ENCODE peak calls at places on chromosomes 1 and 21, in four cellular contexts. A is activated CD4-positive, alpha-beta T cell treated with anti-CD3 and anti-CD28 coated beads, Interleukin-2, amount 10 ng/mL, durations not matched to agents 7 days and 5 days; C is RPMI8226; Q is KG1. N is an unnamed sample.

GRCh38 chr21:19684328-19684727 is 1280.7 kb upstream of the TMPRSS15 start:
- DNase-seq in Q (no peak), A (no peak), C (no peak), N (no peak)

GRCh38 chr1:22584001-22584557 is 20.8 kb downstream of the EPHA8 start:
- DNase-seq in Q (no peak), A (no peak), C (no peak), N (no peak)

GRCh38 chr1:209395169-209395568 is 188.3 kb upstream of the CAMK1G start:
- DNase-seq in Q (no peak), C (no peak), A (no peak), N (no peak)

GRCh38 chr1:9426291-9426711 is 113.0 kb upstream of the SLC25A33 start:
- DNase-seq in A (peak), Q (peak), C (peak), N (no peak)

GRCh38 chr1:12518956-12519707 is 98.9 kb downstream of the DHRS3 start:
- DNase-seq in A (no peak), Q (no peak), C (no peak), N (no peak)

GRCh38 chr21:26194811-26195251 is 24.3 kb upstream of the APP start:
- DNase-seq in C (no peak), Q (no peak), A (no peak), N (no peak)

GRCh38 chr1:16092097-16092922 is 18.9 kb upstream of the FAM131C start:
- DNase-seq in Q (no peak), A (no peak), C (no peak), N (no peak)

GRCh38 chr1:186735463-186735862 is 55.2 kb upstream of the PTGS2 start:
- DNase-seq in A (no peak), Q (no peak), C (no peak), N (no peak)

GRCh38 chr1:84347547-84348239 is 46.2 kb downstream of the SAMD13 start:
- DNase-seq in C (no peak), Q (no peak), A (no peak), N (no peak)

GRCh38 chr21:31514598-31514997 is 144.9 kb upstream of the SOD1 start:
- DNase-seq in A (no peak), Q (no peak), C (no peak), N (no peak)

GRCh38 chr1:178093958-178094751 is at the start of gene RASAL2:
- DNase-seq in A (no peak), Q (peak), C (peak), N (no peak)

GRCh38 chr1:61457526-61457925 is 267.4 kb downstream of the TM2D1 start:
- DNase-seq in A (no peak), Q (no peak), C (no peak), N (no peak)

GRCh38 chr1:53395671-53396215 is 63.5 kb upstream of the DMRTB1 start:
- DNase-seq in A (no peak), Q (no peak), C (no peak), N (no peak)

GRCh38 chr1:225329041-225329440 is 98.8 kb downstream of the LBR start:
- DNase-seq in A (no peak), C (no peak), Q (no peak), N (no peak)

GRCh38 chr1:31381394-31382287 is 8.8 kb upstream of the FABP3 start:
- DNase-seq in C (no peak), Q (no peak), A (no peak), N (no peak)

GRCh38 chr1:93779540-93780121 is 98.0 kb upstream of the BCAR3 start:
- DNase-seq in Q (no peak), A (no peak), C (no peak), N (no peak)

GRCh38 chr1:223341111-223341510 is 22.9 kb downstream of the SUSD4 start:
- DNase-seq in C (peak), Q (no peak), A (no peak), N (no peak)

GRCh38 chr1:48055854-48056253 is 58.7 kb upstream of the TRABD2B start:
- DNase-seq in A (no peak), C (peak), Q (no peak), N (no peak)

GRCh38 chr1:97204468-97204867 is 482.9 kb downstream of the PTBP2 start:
- DNase-seq in A (no peak), C (no peak), Q (no peak), N (no peak)

GRCh38 chr1:105626276-105626987 is 1430.0 kb upstream of the PRMT6 start:
- DNase-seq in Q (no peak), C (no peak), A (no peak), N (no peak)

GRCh38 chr1:20483833-20484525 is 2.0 kb downstream of the CAMK2N1 start:
- DNase-seq in A (no peak), Q (no peak), C (no peak), N (no peak)

GRCh38 chr1:111199881-111200801 is at the start of gene DENND2D:
- DNase-seq in A (peak), C (peak), Q (no peak), N (peak)

GRCh38 chr1:116772648-116773045 is 18.4 kb downstream of the CD2 start:
- DNase-seq in C (no peak), A (no peak), Q (no peak), N (no peak)

GRCh38 chr1:209688746-209689234 is 13.6 kb downstream of the G0S2 start:
- DNase-seq in A (no peak), C (no peak), Q (no peak), N (no peak)

GRCh38 chr21:16911166-16911607 is 601.7 kb upstream of the CXADR start:
- DNase-seq in C (no peak), Q (no peak), A (no peak), N (no peak)

GRCh38 chr1:55654750-55655149 is 439.6 kb upstream of the USP24 start:
- DNase-seq in A (no peak), Q (no peak), C (no peak), N (no peak)

GRCh38 chr1:158112994-158113758 is 67.5 kb upstream of the CD1D start:
- DNase-seq in A (peak), Q (peak), C (peak), N (no peak)

N was measured in SIG-M5.